ENCODE peak calls at places on chromosomes 7 and 10, in four cellular contexts. I is choroid plexus epithelial cell, V is neural progenitor cell, S is prostate gland. E is an unnamed sample.

GRCh38 chr7:149598721-149599308 is 101.2 kb upstream of the ZNF746 start:
- DNase-seq in I (peak), V (peak), S (peak), E (peak)

GRCh38 chr7:99752354-99752753 is 17.4 kb upstream of the CYP3A7 start:
- DNase-seq in I (peak), V (no peak), S (peak), E (no peak)

GRCh38 chr10:84204122-84204521 is 9.8 kb downstream of the CDHR1 start:
- DNase-seq in I (peak), V (peak), S (no peak), E (no peak)

GRCh38 chr10:79434223-79434687 is 11.2 kb downstream of the ZCCHC24 start:
- DNase-seq in I (peak), V (no peak), S (no peak), E (no peak)

GRCh38 chr10:110650265-110650668 is 6.1 kb downstream of the RBM20 start:
- DNase-seq in I (no peak), V (no peak), S (no peak), E (no peak)

GRCh38 chr7:99305473-99306260 is 20.0 kb upstream of the ARPC1A start:
- DNase-seq in I (no peak), V (no peak), S (no peak), E (no peak)

GRCh38 chr10:49611815-49612512 is 1.9 kb downstream of the SLC18A3 start:
- DNase-seq in I (no peak), V (peak), S (no peak), E (no peak)

GRCh38 chr7:657565-658119 is 68.9 kb upstream of the DNAAF5 start:
- DNase-seq in I (peak), V (no peak), S (no peak), E (peak)

GRCh38 chr10:104622598-104623209 is 18.4 kb upstream of the SORCS3 start:
- DNase-seq in I (peak), V (peak), S (no peak), E (no peak)

GRCh38 chr7:22854158-22855048 is 31.8 kb upstream of the TOMM7 start:
- DNase-seq in I (peak), V (peak), S (peak), E (peak)

GRCh38 chr7:57414415-57414814 is 35.6 kb upstream of the ZNF716 start:
- DNase-seq in I (no peak), V (no peak), S (no peak), E (no peak)

GRCh38 chr7:1924185-1924817 is 254.2 kb downstream of the ELFN1 start:
- DNase-seq in I (peak), V (no peak), S (no peak), E (peak)

GRCh38 chr10:91389636-91390512 is 20.3 kb upstream of the HECTD2 start:
- DNase-seq in I (peak), V (peak), S (peak), E (peak)

GRCh38 chr10:25797888-25798429 is 136.1 kb upstream of the MYO3A start:
- DNase-seq in I (no peak), V (no peak), S (no peak), E (peak)

GRCh38 chr10:47055386-47056382 is 144.5 kb downstream of the PTPN20 start:
- DNase-seq in I (no peak), V (no peak), S (no peak), E (no peak)

GRCh38 chr7:92028226-92028625 is 87.6 kb downstream of the AKAP9 start:
- DNase-seq in I (no peak), V (no peak), S (no peak), E (no peak)

GRCh38 chr7:141792526-141792925 is 2.5 kb downstream of the TAS2R5 start:
- DNase-seq in I (no peak), V (no peak), S (no peak), E (no peak)

GRCh38 chr7:136228185-136228584 is 251.0 kb upstream of the MTPN start:
- DNase-seq in I (no peak), V (no peak), S (no peak), E (no peak)

GRCh38 chr7:55111007-55111406 is 92.2 kb downstream of the EGFR start:
- DNase-seq in I (peak), V (no peak), S (no peak), E (peak)

GRCh38 chr10:7350541-7351195 is 60.2 kb downstream of the SFMBT2 start:
- DNase-seq in I (no peak), V (no peak), S (no peak), E (no peak)

GRCh38 chr7:831596-832291 is 532 bp upstream of the SUN1 start:
- DNase-seq in I (peak), V (no peak), S (no peak), E (peak)

GRCh38 chr10:10831085-10831484 is 186.6 kb upstream of the CELF2 start:
- DNase-seq in I (peak), V (no peak), S (no peak), E (peak)

GRCh38 chr7:39164887-39165286 is 187.2 kb downstream of the POU6F2 start:
- DNase-seq in I (no peak), V (no peak), S (no peak), E (no peak)

GRCh38 chr7:48424731-48425130 is 253.5 kb downstream of the ABCA13 start:
- DNase-seq in I (peak), V (peak), S (no peak), E (no peak)

GRCh38 chr10:63521389-63522128 is at the start of gene REEP3:
- DNase-seq in I (peak), V (peak), S (peak), E (peak)

GRCh38 chr10:129675027-129675769 is 208.2 kb downstream of the MGMT start:
- DNase-seq in I (no peak), V (no peak), S (no peak), E (no peak)

GRCh38 chr7:71005109-71005508 is 126.8 kb upstream of the GALNT17 start:
- DNase-seq in I (no peak), V (no peak), S (no peak), E (no peak)

GRCh38 chr7:1925973-1926907 is 256.2 kb downstream of the ELFN1 start:
- DNase-seq in I (no peak), V (no peak), S (no peak), E (no peak)

GRCh38 chr10:93218386-93218785 is 144.7 kb downstream of the CYP26A1 start:
- DNase-seq in I (no peak), V (no peak), S (no peak), E (no peak)

GRCh38 chr10:48598936-48599829 is 5.7 kb downstream of the ARHGAP22 start:
- DNase-seq in I (no peak), V (no peak), S (no peak), E (no peak)

GRCh38 chr7:144384555-144385245 is 18.8 kb downstream of the NOBOX start:
- DNase-seq in I (peak), V (no peak), S (no peak), E (no peak)

GRCh38 chr7:4799508-4800268 is 24.3 kb downstream of the AP5Z1 start:
- DNase-seq in I (no peak), V (no peak), S (no peak), E (peak)

GRCh38 chr7:1705339-1705738 is 35.3 kb downstream of the ELFN1 start:
- DNase-seq in I (no peak), V (no peak), S (no peak), E (no peak)

GRCh38 chr7:104089622-104090021 is 100.2 kb upstream of the RELN start:
- DNase-seq in I (no peak), V (no peak), S (no peak), E (no peak)

GRCh38 chr7:98291717-98292116 is 10.2 kb downstream of the BRI3 start:
- DNase-seq in I (no peak), V (no peak), S (no peak), E (no peak)
- TF ChIP-seq CTCF in I (peak), V (peak), S (no peak), E (peak)

GRCh38 chr10:125060486-125060850 is 99.9 kb downstream of the CTBP2 start:
- DNase-seq in I (peak), V (peak), S (peak), E (peak)

GRCh38 chr10:125061557-125062243 is 98.7 kb downstream of the CTBP2 start:
- DNase-seq in I (peak), V (no peak), S (no peak), E (no peak)

GRCh38 chr10:125063256-125063945 is 97.0 kb downstream of the CTBP2 start:
- DNase-seq in I (no peak), V (no peak), S (peak), E (no peak)

GRCh38 chr10:125060851-125061556 is 99.4 kb downstream of the CTBP2 start:
- DNase-seq in I (peak), V (peak), S (peak), E (peak)

DNA sequence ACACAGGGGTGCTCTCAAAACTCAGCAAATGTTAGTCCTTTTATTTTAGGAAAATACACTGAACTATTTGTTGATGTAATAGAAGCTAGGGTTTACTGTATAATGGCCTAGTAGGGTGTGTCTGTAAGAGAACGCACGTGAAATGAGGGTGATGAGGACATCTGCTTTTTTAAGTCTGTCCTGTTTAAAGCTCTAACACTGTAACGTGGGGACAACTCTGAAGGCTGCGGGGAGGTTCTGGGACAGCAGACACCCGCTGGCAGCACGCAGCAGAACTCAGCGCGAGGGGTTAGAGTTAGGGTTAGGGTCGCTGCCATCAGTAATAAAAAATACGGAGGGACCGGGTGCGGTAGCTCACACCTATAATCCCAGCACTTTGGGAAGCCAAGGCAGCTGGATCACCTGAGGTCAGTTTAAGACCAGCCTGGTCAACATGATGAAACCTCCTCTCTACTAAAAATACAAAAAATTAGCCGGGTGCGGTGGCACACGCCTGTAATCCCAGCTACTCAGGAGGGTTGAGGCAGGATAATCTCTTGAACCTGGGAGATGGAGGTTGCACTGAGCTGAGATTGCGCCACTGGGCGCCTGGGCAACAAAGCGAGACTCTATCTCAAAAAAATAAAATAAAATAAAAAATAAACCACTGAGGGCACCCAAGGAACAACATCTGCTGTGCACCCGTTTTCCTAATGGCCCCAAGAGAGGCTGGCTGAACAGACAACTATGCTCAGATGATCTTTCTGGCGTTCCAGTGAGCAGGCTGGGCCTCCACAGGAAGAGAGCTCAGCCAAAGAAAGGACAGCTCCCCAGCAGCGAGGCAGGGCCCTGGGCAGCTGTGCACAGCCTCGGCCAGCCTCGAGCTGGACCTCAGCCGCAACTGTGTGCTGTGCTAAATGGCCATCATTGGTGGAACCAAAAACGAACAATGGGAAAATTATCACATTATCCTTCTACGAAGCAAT is 97.8 kb downstream of the CTBP2 start:
- DNase-seq in I (peak), V (no peak), S (no peak), E (no peak)
- H3K4me3 ChIP-seq in I (no peak), V (no peak), S (no peak), E (no peak)

DNA sequence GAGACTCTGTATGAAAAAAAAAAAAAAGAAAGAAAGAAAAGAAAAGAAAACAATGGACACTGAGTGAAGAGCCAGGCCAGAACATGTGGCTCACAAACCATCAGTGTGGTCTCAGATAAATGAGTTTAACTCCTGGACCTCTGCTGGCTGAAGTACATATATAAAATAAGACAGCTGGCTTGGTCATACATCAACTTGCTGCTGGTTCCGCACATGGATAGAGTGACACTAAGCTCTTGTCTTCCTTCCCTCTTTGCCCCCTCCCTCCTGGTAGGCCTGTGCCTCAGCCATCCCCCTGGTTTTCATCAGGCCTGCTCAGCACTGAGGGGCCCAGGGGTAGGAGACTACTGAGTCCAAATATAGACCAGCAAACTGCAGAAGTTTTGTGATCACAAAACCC is 58.1 kb upstream of the DGKI start:
- DNase-seq in I (no peak), V (no peak), S (no peak), E (no peak)
- TF ChIP-seq CTCF in I (no peak), V (no peak), S (no peak), E (no peak)

GRCh38 chr10:72087392-72087968 is 871 bp downstream of the SPOCK2 start:
- DNase-seq in I (no peak), V (peak), S (no peak), E (no peak)

GRCh38 chr10:72089618-72090017 is 1.3 kb upstream of the SPOCK2 start:
- DNase-seq in I (peak), V (no peak), S (no peak), E (no peak)

GRCh38 chr10:72090326-72090725 is 2.0 kb upstream of the SPOCK2 start:
- DNase-seq in I (no peak), V (no peak), S (no peak), E (no peak)

GRCh38 chr10:72087969-72088878 is at the start of gene SPOCK2:
- DNase-seq in I (peak), V (peak), S (no peak), E (no peak)

DNA sequence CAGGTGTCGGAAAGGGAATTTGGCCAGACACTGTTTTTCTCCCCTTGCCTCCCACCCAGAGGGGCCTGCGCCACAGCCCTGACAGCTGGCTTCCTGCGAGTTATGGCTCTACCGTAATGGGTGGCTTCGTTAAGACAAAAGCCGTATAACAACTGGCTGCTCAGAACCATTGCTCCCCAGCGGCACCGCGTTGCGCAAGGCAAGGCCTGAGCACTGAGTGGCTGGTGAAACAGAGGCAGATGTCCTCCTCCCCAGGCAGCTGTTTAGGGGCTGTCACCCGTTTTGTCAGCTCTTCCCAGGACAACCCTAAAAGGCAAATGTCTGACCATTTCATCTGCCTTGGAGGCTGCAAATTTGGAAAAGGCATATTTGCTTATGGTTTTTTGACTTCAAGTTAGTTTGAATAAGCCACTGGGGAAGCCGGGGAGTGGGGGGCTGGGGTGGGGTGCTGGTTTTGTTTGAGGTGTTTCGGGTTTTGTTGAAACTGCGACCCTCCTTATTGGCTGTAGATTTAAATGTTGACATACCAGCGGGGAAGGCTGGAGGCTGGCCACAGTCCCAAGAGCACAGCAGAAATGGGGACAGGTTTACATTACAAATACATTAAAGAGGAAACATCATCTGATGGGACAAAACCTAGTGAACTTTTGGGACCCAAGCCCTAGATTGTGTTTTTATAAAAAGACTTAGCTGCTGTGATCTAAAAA is 681 bp upstream of the SPOCK2 start:
- DNase-seq in I (peak), V (peak), S (no peak), E (no peak)
- H3K4me3 ChIP-seq in I (no peak), V (peak), S (no peak), E (no peak)

DNA sequence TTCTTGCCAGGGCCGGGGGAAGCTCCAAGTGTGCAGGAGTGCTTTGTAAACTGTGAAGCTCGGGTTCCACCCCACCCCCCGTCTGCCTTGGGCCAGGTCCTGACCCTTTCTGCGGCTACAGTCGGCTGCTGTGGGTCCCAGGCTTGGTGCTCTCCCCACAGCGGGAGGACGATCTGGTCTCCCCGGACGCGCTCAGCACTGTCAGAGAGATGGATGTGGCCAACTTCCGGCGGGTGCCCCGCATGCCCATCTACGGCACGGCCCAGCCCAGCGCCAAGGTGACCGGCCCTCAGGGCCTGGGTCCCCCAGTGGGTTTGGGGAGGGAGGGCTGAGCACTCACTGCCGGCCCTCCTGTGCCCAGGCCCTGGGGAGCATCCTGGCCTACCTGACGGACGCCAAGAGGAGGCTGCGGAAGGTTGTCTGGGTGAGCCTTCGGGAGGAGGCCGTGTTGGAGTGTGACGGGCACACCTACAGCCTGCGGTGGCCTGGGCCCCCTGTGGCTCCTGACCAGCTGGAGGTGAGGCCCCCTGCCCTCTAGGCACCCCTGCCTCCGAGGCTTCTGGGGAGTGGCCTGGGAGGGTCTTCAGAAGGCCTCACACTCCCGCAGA is 60.3 kb downstream of the PALD1 start:
- DNase-seq in I (no peak), V (no peak), S (no peak), E (no peak)
- TF ChIP-seq CTCF in I (no peak), V (no peak), S (no peak), E (no peak)

DNA sequence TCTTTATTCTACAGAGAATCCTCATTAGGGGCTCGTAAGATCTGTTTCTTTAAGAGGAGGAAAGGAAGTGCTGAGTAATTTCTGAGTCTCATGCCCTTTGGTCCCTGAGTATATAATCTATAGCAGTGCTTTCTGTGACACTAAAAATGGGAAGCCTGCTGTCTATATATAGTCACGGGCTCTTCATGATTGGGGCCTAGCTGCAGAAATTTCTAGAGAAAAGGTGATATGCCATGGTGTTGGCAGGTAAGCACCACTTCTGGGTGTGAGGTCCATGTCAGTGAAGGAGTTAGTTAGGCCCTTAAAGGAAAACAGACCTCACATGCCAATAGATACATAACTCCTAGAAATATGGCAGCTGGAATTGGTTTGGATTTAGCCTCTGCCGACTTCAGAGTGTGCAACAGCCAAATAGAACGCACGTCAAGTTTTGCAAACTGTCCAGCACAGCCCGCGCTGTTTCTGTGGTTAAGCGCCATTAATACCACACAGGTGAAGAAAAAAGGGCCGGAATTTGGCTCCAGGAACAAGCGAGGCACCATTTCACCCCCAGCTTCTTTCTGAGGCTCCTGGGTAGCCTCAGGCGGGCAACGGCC is 123.2 kb downstream of the TACC2 start:
- DNase-seq in I (peak), V (no peak), S (no peak), E (no peak)
- H3K4me3 ChIP-seq in I (peak), V (peak), S (peak), E (peak)

E was measured in fibroblast of the aortic adventitia.